ENCODE peak calls at places on chromosomes 11 and 22, in seven cellular contexts. Q is WTC11, N is spleen, R is neural progenitor cell, D is HFFc6, I is cardiac muscle cell, P is bronchial epithelial cell. G is an unnamed sample.

GRCh38 chr11:104402812-104403521 is 239.0 kb upstream of the PDGFD start:
- DNase-seq in P (no peak), N (no peak), R (peak; percentile 59), D (no peak), I (peak; percentile 13), Q (no peak), G (no peak)

GRCh38 chr22:19321757-19322156 is 30.2 kb upstream of the CLTCL1 start:
- DNase-seq in P (no peak), N (no peak), Q (no peak), I (no peak), R (no peak), D (no peak), G (no peak)

GRCh38 chr11:116723511-116723910 is 49.3 kb downstream of the BUD13 start:
- DNase-seq in D (no peak), P (no peak), I (no peak), Q (no peak), R (no peak), N (no peak), G (no peak)

GRCh38 chr11:105181521-105181920 is 42.0 kb upstream of the CARD18 start:
- DNase-seq in N (no peak), Q (no peak), P (peak; percentile 55), D (no peak), R (no peak), I (no peak), G (no peak)

GRCh38 chr11:114121744-114122504 is 62.4 kb downstream of the ZBTB16 start:
- DNase-seq in R (no peak), D (no peak), N (no peak), P (no peak), Q (no peak), I (no peak), G (no peak)

GRCh38 chr11:57901756-57902155 is 121.9 kb upstream of the OR9Q1 start:
- DNase-seq in I (no peak), D (no peak), R (no peak), P (peak; percentile 98), Q (no peak), N (no peak), G (no peak)

GRCh38 chr22:42716221-42716620 is 4.4 kb downstream of the A4GALT start:
- DNase-seq in D (no peak), N (no peak), I (no peak), R (no peak), Q (no peak), P (no peak), G (no peak)

GRCh38 chr22:25070870-25071465 is 118.5 kb downstream of the KIAA1671 start:
- DNase-seq in D (no peak), R (no peak), I (no peak), P (no peak), N (no peak), Q (no peak), G (no peak)

GRCh38 chr11:29914203-29914930 is 102.5 kb downstream of the KCNA4 start:
- DNase-seq in D (no peak), N (no peak), Q (no peak), I (no peak), P (peak; percentile 86), R (no peak), G (peak; percentile 23)

GRCh38 chr11:96050435-96051182 is 126.7 kb upstream of the MTMR2 start:
- DNase-seq in N (no peak), D (peak; percentile 78), R (no peak), Q (no peak), P (no peak), I (peak; percentile 38), G (no peak)

GRCh38 chr11:2076441-2076840 is 62.7 kb downstream of the IGF2 start:
- DNase-seq in P (no peak), N (no peak), Q (no peak), R (no peak), D (no peak), I (no peak), G (no peak)

GRCh38 chr11:93564895-93565294 is 21.7 kb upstream of the SMCO4 start:
- DNase-seq in Q (no peak), D (no peak), R (no peak), P (no peak), I (no peak), N (no peak), G (no peak)

GRCh38 chr11:56843816-56844215 is 95.3 kb upstream of the OR9G4 start:
- DNase-seq in P (peak; percentile 47), I (no peak), R (no peak), D (no peak), Q (no peak), N (no peak), G (no peak)

GRCh38 chr11:67528376-67528775 is 5.1 kb upstream of the CABP2 start:
- DNase-seq in Q (no peak), D (no peak), N (no peak), I (no peak), R (no peak), P (no peak), G (no peak)

GRCh38 chr11:19311306-19312030 is 70.7 kb upstream of the E2F8 start:
- DNase-seq in I (peak; percentile 67), Q (peak; percentile 79), P (peak; percentile 38), N (no peak), D (peak; percentile 38), R (peak; percentile 74), G (peak; percentile 66)

GRCh38 chr11:68051191-68052136 is 12.6 kb downstream of the TCIRG1 start:
- DNase-seq in R (no peak), N (no peak), D (no peak), Q (no peak), P (no peak), I (no peak), G (no peak)

GRCh38 chr22:31332886-31333285 is 13.3 kb downstream of the PATZ1 start:
- DNase-seq in R (no peak), P (peak; percentile 75), Q (no peak), I (no peak), D (peak; percentile 42), N (no peak), G (no peak)

GRCh38 chr11:76291576-76292526 is 85.5 kb upstream of the WNT11 start:
- DNase-seq in N (no peak), Q (no peak), R (no peak), D (no peak), I (no peak), P (no peak), G (no peak)

GRCh38 chr11:93005239-93005638 is 35.8 kb downstream of the MTNR1B start:
- DNase-seq in N (no peak), I (no peak), D (no peak), Q (no peak), R (no peak), P (peak; percentile 94), G (no peak)

GRCh38 chr11:73252577-73253191 is 19.5 kb upstream of the P2RY6 start:
- DNase-seq in D (peak; percentile 12), Q (peak; percentile 3), N (no peak), P (no peak), I (peak; percentile 68), R (peak; percentile 42), G (no peak)

DNA sequence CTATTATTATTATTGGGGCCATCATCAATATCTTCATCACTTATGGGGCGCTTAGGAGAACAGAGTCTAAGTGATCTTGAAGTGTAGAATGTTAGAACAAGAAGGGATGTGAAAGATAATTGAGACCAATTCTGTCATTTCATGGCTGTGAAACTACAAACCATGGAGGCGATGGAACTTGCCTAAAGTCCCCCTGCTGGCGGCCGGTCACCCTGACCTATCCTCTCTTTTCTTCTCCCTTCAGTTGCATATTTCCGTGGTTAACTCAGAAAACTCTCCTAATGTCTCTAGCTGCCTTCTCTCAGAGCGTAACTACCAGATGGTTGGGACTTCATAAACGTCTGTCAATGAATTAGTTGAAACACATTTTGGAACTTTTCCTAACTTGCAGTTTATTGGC is 6.6 kb upstream of the OR4B1 start:
- DNase-seq in I (no peak), D (peak; percentile 33), N (no peak), R (no peak), P (no peak), Q (no peak), G (no peak)
- TF ChIP-seq CTCF in I (no peak), D (peak; percentile 69), N (no peak), R (no peak), P (no peak), Q (no peak), G (no peak)

GRCh38 chr22:46294784-46295183 is 1.9 kb upstream of the GTSE1 start:
- DNase-seq in P (no peak), N (peak; percentile 75), I (no peak), D (no peak), Q (no peak), R (no peak), G (no peak)

GRCh38 chr22:46292727-46293126 is 3.9 kb upstream of the GTSE1 start:
- DNase-seq in I (no peak), N (peak; percentile 85), Q (no peak), R (no peak), P (no peak), D (no peak), G (no peak)

GRCh38 chr22:46292173-46292572 is 4.5 kb upstream of the GTSE1 start:
- DNase-seq in R (no peak), Q (no peak), N (no peak), D (no peak), P (no peak), I (no peak), G (no peak)

GRCh38 chr22:46295277-46295971 is 1.2 kb upstream of the GTSE1 start:
- DNase-seq in D (no peak), N (no peak), P (no peak), R (no peak), Q (no peak), I (no peak), G (no peak)

GRCh38 chr22:46293591-46294260 is 2.9 kb upstream of the GTSE1 start:
- DNase-seq in Q (no peak), P (no peak), R (no peak), N (peak; percentile 84), I (no peak), D (peak; percentile 65), G (peak; percentile 80)
- TF ChIP-seq CTCF in Q (no peak), P (no peak), R (no peak), N (no peak), I (no peak), D (no peak), G (no peak)

GRCh38 chr11:126113515-126113957 is 50.9 kb upstream of the CDON start:
- DNase-seq in I (peak; percentile 88), N (peak; percentile 59), Q (no peak), P (peak; percentile 93), D (peak; percentile 97), R (peak; percentile 28), G (peak; percentile 82)
- TF ChIP-seq CTCF in I (no peak), N (no peak), Q (no peak), P (peak; percentile 16), D (peak; percentile 8), R (no peak), G (no peak)

DNA sequence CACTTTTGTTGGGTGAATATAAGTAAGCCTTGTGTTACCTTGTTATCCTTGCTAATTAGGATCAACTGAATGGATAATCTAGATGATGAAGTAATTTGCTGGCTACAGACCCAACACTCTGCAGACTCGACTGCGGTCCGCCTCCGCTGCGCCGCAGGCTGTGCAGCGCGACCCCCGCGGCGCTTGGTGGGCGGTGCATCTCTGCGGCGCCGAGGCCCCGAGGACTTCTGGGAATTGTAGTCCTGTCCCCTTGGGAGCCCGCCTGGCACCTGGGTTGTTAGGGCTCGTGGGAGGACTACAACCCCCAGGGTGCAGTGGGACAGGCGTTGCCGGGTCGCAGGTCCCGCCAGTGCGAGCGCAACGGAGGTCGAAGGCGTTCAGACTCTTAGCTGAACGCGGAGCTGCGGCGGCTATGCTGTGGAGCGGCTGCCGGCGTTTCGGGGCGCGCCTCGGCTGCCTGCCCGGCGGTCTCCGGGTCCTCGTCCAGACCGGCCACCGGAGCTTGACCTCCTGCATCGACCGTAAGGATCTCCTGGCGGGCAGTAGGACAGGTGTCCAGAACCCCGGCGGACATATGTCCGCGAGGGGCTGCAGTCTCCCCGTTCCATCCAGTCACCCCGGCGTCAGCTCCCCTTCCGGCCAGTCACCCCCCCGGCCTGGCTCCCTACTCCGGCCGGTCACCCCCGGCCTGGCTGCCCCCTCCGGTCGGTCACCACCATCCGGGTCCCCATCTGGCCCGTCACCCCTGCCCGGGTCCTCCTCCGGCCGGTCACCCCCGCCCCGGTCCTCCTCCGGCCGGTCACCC is at the start of the genes ACAD8 and THYN1:
- DNase-seq in Q (peak; percentile 98), D (peak; percentile 92), N (peak; percentile 99), R (peak; percentile 99), P (peak; percentile 90), I (peak; percentile 99), G (peak; percentile 98)
- TF ChIP-seq CTCF in Q (no peak), D (peak; percentile 67), N (peak; percentile 65), R (no peak), P (peak; percentile 10), I (no peak), G (peak; percentile 54)